ENCODE peak calls at places on chromosomes 11 and 22, in six cellular contexts. One of them, this sample, is unnamed.

GRCh38 chr11:65429069-65429681 is 6.6 kb downstream of the NEAT1 start:
- DNase-seq in IMR-90: peak
- DNase-seq in amygdala: no peak
- DNase-seq in CD8-positive, alpha-beta memory T cell: no peak
- DNase-seq in foreskin melanocyte: no peak
- DNase-seq in stimulated activated CD4-positive, alpha-beta T cell treated with anti-CD3 and anti-CD28 coated beads, Interleukin-2, amount 100 ng/mL, for 48 hours: no peak
- DNase-seq in this sample: no peak

GRCh38 chr22:45334528-45334927 is 24.8 kb downstream of the FAM118A start:
- DNase-seq in CD8-positive, alpha-beta memory T cell: no peak
- DNase-seq in foreskin melanocyte: no peak
- DNase-seq in IMR-90: no peak
- DNase-seq in stimulated activated CD4-positive, alpha-beta T cell treated with anti-CD3 and anti-CD28 coated beads, Interleukin-2, amount 100 ng/mL, for 48 hours: no peak
- DNase-seq in amygdala: peak
- DNase-seq in this sample: no peak

GRCh38 chr11:35016939-35017338 is 100.5 kb downstream of the PDHX start:
- DNase-seq in foreskin melanocyte: no peak
- DNase-seq in amygdala: no peak
- DNase-seq in stimulated activated CD4-positive, alpha-beta T cell treated with anti-CD3 and anti-CD28 coated beads, Interleukin-2, amount 100 ng/mL, for 48 hours: no peak
- DNase-seq in CD8-positive, alpha-beta memory T cell: no peak
- DNase-seq in IMR-90: peak
- DNase-seq in this sample: no peak

GRCh38 chr11:128294685-128295079 is 292.7 kb downstream of the ETS1 start:
- DNase-seq in IMR-90: peak
- DNase-seq in amygdala: no peak
- DNase-seq in stimulated activated CD4-positive, alpha-beta T cell treated with anti-CD3 and anti-CD28 coated beads, Interleukin-2, amount 100 ng/mL, for 48 hours: no peak
- DNase-seq in foreskin melanocyte: no peak
- DNase-seq in CD8-positive, alpha-beta memory T cell: no peak
- DNase-seq in this sample: no peak

GRCh38 chr11:11533751-11534150 is 88.1 kb downstream of the GALNT18 start:
- DNase-seq in amygdala: no peak
- DNase-seq in stimulated activated CD4-positive, alpha-beta T cell treated with anti-CD3 and anti-CD28 coated beads, Interleukin-2, amount 100 ng/mL, for 48 hours: no peak
- DNase-seq in CD8-positive, alpha-beta memory T cell: no peak
- DNase-seq in IMR-90: no peak
- DNase-seq in foreskin melanocyte: no peak
- DNase-seq in this sample: no peak

GRCh38 chr11:6437423-6437822 is 3.4 kb downstream of the HPX start:
- DNase-seq in CD8-positive, alpha-beta memory T cell: no peak
- DNase-seq in stimulated activated CD4-positive, alpha-beta T cell treated with anti-CD3 and anti-CD28 coated beads, Interleukin-2, amount 100 ng/mL, for 48 hours: no peak
- DNase-seq in amygdala: no peak
- DNase-seq in IMR-90: no peak
- DNase-seq in foreskin melanocyte: no peak
- DNase-seq in this sample: no peak

GRCh38 chr11:114166897-114167323 is 107.4 kb downstream of the ZBTB16 start:
- DNase-seq in stimulated activated CD4-positive, alpha-beta T cell treated with anti-CD3 and anti-CD28 coated beads, Interleukin-2, amount 100 ng/mL, for 48 hours: no peak
- DNase-seq in CD8-positive, alpha-beta memory T cell: no peak
- DNase-seq in foreskin melanocyte: peak
- DNase-seq in amygdala: peak
- DNase-seq in IMR-90: peak
- DNase-seq in this sample: peak

GRCh38 chr22:47678667-47679287 is 916.3 kb downstream of the TBC1D22A start:
- DNase-seq in CD8-positive, alpha-beta memory T cell: no peak
- DNase-seq in foreskin melanocyte: no peak
- DNase-seq in IMR-90: no peak
- DNase-seq in stimulated activated CD4-positive, alpha-beta T cell treated with anti-CD3 and anti-CD28 coated beads, Interleukin-2, amount 100 ng/mL, for 48 hours: no peak
- DNase-seq in amygdala: no peak
- DNase-seq in this sample: no peak

GRCh38 chr11:468493-468892 is 18.4 kb downstream of the PTDSS2 start:
- DNase-seq in IMR-90: no peak
- DNase-seq in stimulated activated CD4-positive, alpha-beta T cell treated with anti-CD3 and anti-CD28 coated beads, Interleukin-2, amount 100 ng/mL, for 48 hours: no peak
- DNase-seq in amygdala: no peak
- DNase-seq in CD8-positive, alpha-beta memory T cell: no peak
- DNase-seq in foreskin melanocyte: no peak
- DNase-seq in this sample: no peak

GRCh38 chr11:60208951-60209350 is 26.1 kb upstream of the MS4A6A start:
- DNase-seq in CD8-positive, alpha-beta memory T cell: no peak
- DNase-seq in foreskin melanocyte: no peak
- DNase-seq in amygdala: no peak
- DNase-seq in IMR-90: no peak
- DNase-seq in stimulated activated CD4-positive, alpha-beta T cell treated with anti-CD3 and anti-CD28 coated beads, Interleukin-2, amount 100 ng/mL, for 48 hours: no peak
- DNase-seq in this sample: no peak

GRCh38 chr11:8258771-8259170 is 4.9 kb downstream of the LMO1 start:
- DNase-seq in IMR-90: peak
- DNase-seq in foreskin melanocyte: no peak
- DNase-seq in stimulated activated CD4-positive, alpha-beta T cell treated with anti-CD3 and anti-CD28 coated beads, Interleukin-2, amount 100 ng/mL, for 48 hours: no peak
- DNase-seq in amygdala: no peak
- DNase-seq in CD8-positive, alpha-beta memory T cell: no peak
- DNase-seq in this sample: no peak

GRCh38 chr11:64638017-64638664 is 47.1 kb downstream of the SLC22A12 start:
- DNase-seq in foreskin melanocyte: no peak
- DNase-seq in stimulated activated CD4-positive, alpha-beta T cell treated with anti-CD3 and anti-CD28 coated beads, Interleukin-2, amount 100 ng/mL, for 48 hours: no peak
- DNase-seq in amygdala: no peak
- DNase-seq in IMR-90: no peak
- DNase-seq in CD8-positive, alpha-beta memory T cell: no peak
- DNase-seq in this sample: no peak

GRCh38 chr11:109865558-109866186 is 227.5 kb upstream of the ZC3H12C start:
- DNase-seq in amygdala: peak
- DNase-seq in foreskin melanocyte: no peak
- DNase-seq in CD8-positive, alpha-beta memory T cell: no peak
- DNase-seq in stimulated activated CD4-positive, alpha-beta T cell treated with anti-CD3 and anti-CD28 coated beads, Interleukin-2, amount 100 ng/mL, for 48 hours: no peak
- DNase-seq in IMR-90: no peak
- DNase-seq in this sample: no peak

GRCh38 chr11:64119748-64120147 is 46.2 kb downstream of the MACROD1 start:
- DNase-seq in IMR-90: no peak
- DNase-seq in stimulated activated CD4-positive, alpha-beta T cell treated with anti-CD3 and anti-CD28 coated beads, Interleukin-2, amount 100 ng/mL, for 48 hours: no peak
- DNase-seq in foreskin melanocyte: no peak
- DNase-seq in CD8-positive, alpha-beta memory T cell: no peak
- DNase-seq in amygdala: no peak
- DNase-seq in this sample: no peak

GRCh38 chr22:21020802-21021429 is 6.0 kb downstream of the P2RX6 start:
- DNase-seq in stimulated activated CD4-positive, alpha-beta T cell treated with anti-CD3 and anti-CD28 coated beads, Interleukin-2, amount 100 ng/mL, for 48 hours: no peak
- DNase-seq in foreskin melanocyte: no peak
- DNase-seq in CD8-positive, alpha-beta memory T cell: no peak
- DNase-seq in amygdala: no peak
- DNase-seq in IMR-90: no peak
- DNase-seq in this sample: peak

GRCh38 chr11:108115495-108116140 is 5.7 kb upstream of the ACAT1 start:
- DNase-seq in foreskin melanocyte: peak
- DNase-seq in amygdala: peak
- DNase-seq in stimulated activated CD4-positive, alpha-beta T cell treated with anti-CD3 and anti-CD28 coated beads, Interleukin-2, amount 100 ng/mL, for 48 hours: no peak
- DNase-seq in CD8-positive, alpha-beta memory T cell: no peak
- DNase-seq in IMR-90: peak
- DNase-seq in this sample: no peak